ENCODE peak calls at places on chromosomes 3 and 15, in eight cellular contexts. R, Y, F, X, E, M, Z and N are unnamed samples.

GRCh38 chr3:126105691-126106187 is 21.8 kb upstream of the SLC41A3 start:
- DNase-seq in F (no peak), R (no peak), M (no peak), E (no peak), Z (no peak), X (no peak), Y (no peak), N (no peak)

GRCh38 chr15:70614221-70614620 is 149.1 kb downstream of the UACA start:
- DNase-seq in Y (no peak), M (no peak), R (no peak), X (no peak), Z (no peak), F (no peak), E (no peak), N (no peak)

GRCh38 chr3:49607796-49608195 is 53.5 kb downstream of the BSN start:
- DNase-seq in X (no peak), R (no peak), Y (no peak), E (peak), M (no peak), F (no peak), Z (no peak), N (no peak)

GRCh38 chr3:43162573-43163084 is 56.8 kb upstream of the POMGNT2 start:
- DNase-seq in Y (no peak), F (peak), R (no peak), X (no peak), Z (no peak), M (no peak), E (peak), N (no peak)

GRCh38 chr3:71069797-71070196 is 513.7 kb downstream of the FOXP1 start:
- DNase-seq in M (peak), Y (no peak), X (peak), F (peak), E (peak), Z (peak), R (no peak), N (peak)

GRCh38 chr3:157098823-157099185 is 61.1 kb downstream of the CCNL1 start:
- DNase-seq in Y (no peak), Z (no peak), F (no peak), E (no peak), R (peak), M (peak), X (no peak), N (peak)

GRCh38 chr3:126867526-126868200 is 115.3 kb upstream of the PLXNA1 start:
- DNase-seq in Y (no peak), F (no peak), E (no peak), X (no peak), M (no peak), R (no peak), Z (no peak), N (no peak)

GRCh38 chr3:100602506-100603444 is 6.6 kb upstream of the ADGRG7 start:
- DNase-seq in R (peak), Y (no peak), F (peak), X (no peak), Z (no peak), M (peak), E (no peak), N (peak)

GRCh38 chr15:72991026-72991425 is 61.2 kb upstream of the NEO1 start:
- DNase-seq in Y (no peak), R (peak), M (no peak), X (no peak), Z (no peak), E (no peak), F (no peak), N (peak)

GRCh38 chr3:88812576-88812975 is 294.8 kb upstream of the EPHA3 start:
- DNase-seq in Y (no peak), Z (no peak), F (no peak), E (peak), R (peak), M (no peak), X (no peak), N (no peak)

GRCh38 chr15:80090041-80090440 is 30.6 kb downstream of the ZFAND6 start:
- DNase-seq in F (no peak), M (no peak), Y (no peak), X (no peak), E (no peak), Z (no peak), R (peak), N (no peak)

GRCh38 chr3:135965129-135965505 is 411 bp upstream of the PPP2R3A start:
- DNase-seq in X (no peak), Z (no peak), E (no peak), M (no peak), F (no peak), R (peak), Y (no peak), N (no peak)

GRCh38 chr3:154758109-154758868 is 321.8 kb upstream of the MME start:
- DNase-seq in F (no peak), M (peak), Y (no peak), Z (no peak), E (peak), X (no peak), R (peak), N (peak)

GRCh38 chr15:65856821-65857455 is 12.4 kb upstream of the RAB11A start:
- DNase-seq in R (peak), E (peak), M (peak), Y (no peak), X (peak), Z (peak), F (peak), N (peak)

GRCh38 chr3:114411292-114411691 is 117.5 kb downstream of the TIGIT start:
- DNase-seq in Z (no peak), X (no peak), R (peak), Y (no peak), M (peak), E (no peak), F (no peak), N (peak)

GRCh38 chr15:75061272-75061671 is 37.9 kb downstream of the PPCDC start:
- DNase-seq in E (no peak), F (peak), Y (no peak), R (peak), M (no peak), X (no peak), Z (no peak), N (peak)

DNA sequence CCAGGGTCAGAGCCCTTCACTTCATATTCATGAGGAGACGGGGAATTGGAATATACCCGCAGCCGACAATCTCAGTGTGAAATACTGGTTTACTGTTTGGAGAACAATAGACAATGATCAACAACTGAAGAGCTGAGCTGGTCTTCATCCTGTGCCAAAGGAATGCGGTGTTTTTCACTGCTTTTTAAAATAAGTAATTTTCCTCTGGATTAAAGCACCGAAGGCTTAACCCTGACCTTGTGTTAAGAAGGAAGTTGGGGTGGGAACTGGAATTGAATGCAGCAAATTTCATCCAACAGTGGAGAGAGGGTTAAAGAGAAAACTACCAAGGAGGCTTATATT is at the start of gene TM4SF18:
- DNase-seq in E (peak), F (no peak), X (no peak), M (no peak), Z (no peak), Y (no peak), R (no peak), N (peak)
- H3K4me3 ChIP-seq in E (no peak), F (no peak), X (no peak), M (no peak), Z (no peak), Y (no peak), R (no peak), N (no peak)

DNA sequence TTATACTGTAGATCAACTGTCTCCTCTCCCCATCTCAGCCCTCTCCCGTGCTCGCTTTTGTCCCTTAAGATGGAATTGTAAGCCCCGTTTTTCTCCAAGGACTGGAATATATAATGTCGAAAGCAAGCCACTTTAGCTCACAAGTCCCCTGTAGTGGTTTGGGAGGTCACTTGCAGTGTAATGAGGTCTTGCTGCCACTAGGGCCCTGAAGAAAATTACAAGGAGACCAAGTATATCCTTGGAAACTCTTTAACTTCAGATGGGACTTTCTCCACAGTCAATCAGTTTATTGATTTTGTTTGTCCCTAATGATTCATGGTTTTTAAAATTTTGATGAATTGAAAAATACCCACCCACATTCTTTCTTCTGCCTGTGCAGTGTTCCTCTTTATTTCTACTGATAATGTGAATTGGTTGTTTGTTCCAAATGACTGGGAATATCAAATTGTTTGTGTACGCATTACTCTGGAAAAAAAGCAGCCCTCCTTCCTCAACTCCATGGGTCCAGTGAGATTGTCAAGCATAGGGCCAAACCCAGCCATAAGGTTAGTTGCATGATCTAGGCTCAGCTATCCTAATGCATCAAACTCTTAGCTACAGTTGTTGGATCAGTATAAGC is 294.8 kb downstream of the MCTP2 start:
- DNase-seq in Y (no peak), Z (no peak), M (no peak), E (peak), F (no peak), R (no peak), X (no peak), N (no peak)
- TF ChIP-seq CTCF in Y (no peak), Z (no peak), M (no peak), E (peak), F (peak), R (no peak), X (no peak), N (peak)

GRCh38 chr3:24428470-24428869 is 66.2 kb downstream of the THRB start:
- DNase-seq in Y (no peak), Z (no peak), F (no peak), R (no peak), M (no peak), E (no peak), X (no peak), N (no peak)

GRCh38 chr3:24437326-24437725 is 57.3 kb downstream of the THRB start:
- DNase-seq in E (no peak), M (no peak), F (no peak), Y (no peak), Z (no peak), R (no peak), X (no peak), N (no peak)

GRCh38 chr3:24435581-24435980 is 59.1 kb downstream of the THRB start:
- DNase-seq in Z (no peak), E (no peak), Y (no peak), M (peak), F (no peak), R (no peak), X (no peak), N (no peak)

GRCh38 chr3:24432989-24433388 is 61.7 kb downstream of the THRB start:
- DNase-seq in R (no peak), M (no peak), E (no peak), F (no peak), Z (no peak), X (no peak), Y (no peak), N (no peak)

GRCh38 chr3:24433838-24434591 is 60.6 kb downstream of the THRB start:
- DNase-seq in Y (no peak), X (no peak), Z (no peak), E (no peak), F (no peak), M (no peak), R (no peak), N (no peak)
- H3K4me3 ChIP-seq in Y (no peak), X (no peak), Z (no peak), E (no peak), F (no peak), M (no peak), R (no peak), N (no peak)

GRCh38 chr3:2098398-2099027 is at the start of gene CNTN4:
- DNase-seq in M (no peak), Y (no peak), Z (peak), R (no peak), X (no peak), F (peak), E (peak), N (peak)
- TF ChIP-seq CTCF in M (no peak), Y (no peak), Z (no peak), R (no peak), X (no peak), F (no peak), E (peak), N (no peak)

DNA sequence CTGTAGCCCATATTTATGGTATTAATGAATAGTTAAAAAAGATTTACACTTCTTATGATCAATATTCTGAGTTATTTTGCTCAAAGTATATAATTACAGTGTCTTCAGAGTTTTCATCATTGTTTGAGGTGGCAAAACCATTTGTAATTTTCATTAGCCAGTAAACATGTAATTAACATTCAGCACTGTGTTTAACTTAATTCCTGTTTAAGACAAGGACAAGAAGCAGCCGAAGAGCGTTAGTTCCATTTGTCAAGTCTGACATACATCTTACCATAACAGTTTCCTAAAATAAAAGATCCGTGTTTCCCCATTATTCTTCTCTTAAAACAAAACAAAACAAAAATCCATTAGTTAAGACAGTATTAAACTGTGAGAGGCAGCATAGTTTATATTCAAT is 5.6 kb upstream of the NR2F2 start:
- DNase-seq in M (no peak), F (no peak), R (peak), Y (no peak), Z (no peak), E (no peak), X (no peak), N (peak)
- H3K4me3 ChIP-seq in M (peak), F (no peak), R (peak), Y (peak), Z (no peak), E (peak), X (no peak), N (peak)

DNA sequence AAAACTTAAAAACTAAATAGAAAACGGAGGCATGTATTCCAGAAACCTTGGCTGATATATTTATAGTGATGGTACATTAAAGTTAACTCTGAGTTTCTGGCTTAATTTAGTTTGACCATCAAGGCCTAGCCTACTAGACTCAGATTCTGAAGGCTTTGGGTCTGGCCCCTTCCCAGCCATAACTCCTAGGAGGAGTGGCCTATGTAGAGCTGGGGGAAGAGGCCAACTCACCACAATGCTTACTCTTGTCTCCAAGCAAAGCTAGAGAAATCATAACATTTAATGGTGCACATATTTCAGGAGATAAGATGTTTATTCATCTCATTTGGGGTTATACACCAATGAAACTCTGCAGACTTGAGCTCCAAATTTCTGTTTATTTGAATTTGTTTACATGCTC is 143.6 kb upstream of the NR2E3 start:
- DNase-seq in E (no peak), M (no peak), X (no peak), Y (no peak), R (no peak), Z (no peak), F (no peak), N (no peak)
- TF ChIP-seq CTCF in E (no peak), M (no peak), X (no peak), Y (no peak), R (no peak), Z (no peak), F (no peak), N (no peak)

DNA sequence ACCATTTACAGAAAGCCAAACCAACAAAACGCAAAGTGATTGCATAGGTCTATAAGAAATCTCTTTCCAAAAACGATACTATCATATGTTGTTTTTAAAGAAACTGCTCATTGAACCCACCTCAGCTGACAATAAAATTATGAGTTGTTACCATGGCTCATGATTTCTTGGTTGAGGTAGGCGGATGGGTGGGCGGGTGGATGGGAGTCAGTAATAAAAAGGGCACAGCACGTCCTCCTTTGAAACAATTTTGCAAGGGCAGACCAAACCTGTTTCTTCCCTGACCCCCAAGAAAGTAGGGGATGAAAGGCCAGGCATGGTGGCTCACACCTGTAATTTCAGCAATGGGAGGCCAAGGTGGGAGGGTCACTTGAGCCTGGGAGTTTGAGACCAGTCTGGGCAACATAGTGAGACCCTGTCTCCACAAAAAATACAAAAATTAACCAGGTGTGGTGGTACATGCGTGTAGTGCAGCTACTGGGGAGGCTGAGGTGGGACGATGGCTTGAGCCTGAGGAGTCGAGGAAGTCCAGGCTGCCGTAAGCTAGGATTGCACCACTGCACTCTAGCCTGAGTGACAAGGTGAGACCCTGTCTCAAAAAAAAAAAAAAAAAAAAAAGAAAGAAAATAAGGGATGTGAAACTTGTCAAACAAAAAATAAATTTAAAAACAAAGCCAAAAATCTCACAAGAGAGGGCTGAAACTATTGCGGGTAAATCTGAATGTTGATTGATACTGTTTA is 2.1 kb downstream of the ABHD10 start:
- DNase-seq in M (no peak), Z (no peak), Y (no peak), E (no peak), R (no peak), X (no peak), F (no peak), N (no peak)
- H3K4me3 ChIP-seq in M (peak), Z (no peak), Y (peak), E (no peak), R (peak), X (no peak), F (no peak), N (no peak)

GRCh38 chr3:80215191-80215590 is 447.4 kb upstream of the ROBO1 start:
- DNase-seq in F (no peak), R (no peak), Y (no peak), Z (no peak), X (no peak), E (peak), M (no peak), N (no peak)
- TF ChIP-seq CTCF in F (no peak), R (no peak), Y (no peak), Z (no peak), X (no peak), E (no peak), M (no peak), N (no peak)

GRCh38 chr15:43293402-43293801 is 26.7 kb upstream of the TGM5 start:
- DNase-seq in X (no peak), E (peak), R (no peak), Z (no peak), F (peak), Y (no peak), M (no peak), N (no peak)
- H3K4me3 ChIP-seq in X (no peak), E (peak), R (no peak), Z (no peak), F (no peak), Y (no peak), M (no peak), N (no peak)

GRCh38 chr15:88331291-88331690 is 74.8 kb upstream of the NTRK3 start:
- DNase-seq in E (peak), R (no peak), M (peak), X (no peak), F (peak), Y (peak), Z (no peak), N (peak)
- TF ChIP-seq CTCF in E (peak), R (peak), M (peak), X (peak), F (peak), Y (peak), Z (no peak), N (peak)